ENCODE peak calls at places on chromosomes 11 and 22, in eight cellular contexts. A is caudate nucleus; K is fibroblast of lung; J is MM.1S; G is right atrium auricular region; R is CD8-positive, alpha-beta T cell; H is uterus; P is transverse colon. T is an unnamed sample.
A peak's percentile ranks its signal among the peaks of the same experiment; 100 is the strongest.

GRCh38 chr11:77064648-77065217 is 2.0 kb upstream of the CAPN5 start:
- DNase-seq in A (no peak), K (no peak), J (no peak), G (no peak), R (no peak), H (no peak), P (no peak), T (no peak)

GRCh38 chr22:35212020-35212419 is 45.3 kb upstream of the HMGXB4 start:
- DNase-seq in A (no peak), K (no peak), J (no peak), G (no peak), R (no peak), H (no peak), P (no peak), T (no peak)

GRCh38 chr11:33643167-33643817 is 57.3 kb downstream of the C11orf91 start:
- DNase-seq in A (no peak), K (no peak), J (no peak), G (peak; percentile 23), R (no peak), H (no peak), P (no peak), T (no peak)

GRCh38 chr11:47269002-47269828 is 718 bp upstream of the MADD start:
- DNase-seq in A (peak; percentile 83), K (peak; percentile 86), J (peak; percentile 83), G (peak; percentile 86), R (peak; percentile 87), H (peak; percentile 90), P (peak; percentile 91), T (peak; percentile 87)

GRCh38 chr22:35195821-35196220 is 61.5 kb upstream of the HMGXB4 start:
- DNase-seq in A (no peak), K (no peak), J (no peak), G (no peak), R (no peak), H (no peak), P (no peak), T (no peak)

GRCh38 chr11:2741377-2742131 is 41.8 kb upstream of the KCNQ1OT1 start:
- DNase-seq in A (no peak), K (peak; percentile 92), J (no peak), G (no peak), R (no peak), H (peak; percentile 56), P (no peak), T (no peak)

GRCh38 chr22:41300661-41301060 is 664 bp upstream of the ZC3H7B start:
- DNase-seq in A (no peak), K (no peak), J (no peak), G (no peak), R (no peak), H (no peak), P (no peak), T (no peak)

GRCh38 chr22:47381240-47381639 is 618.8 kb downstream of the TBC1D22A start:
- DNase-seq in A (no peak), K (no peak), J (no peak), G (no peak), R (no peak), H (no peak), P (no peak), T (no peak)

GRCh38 chr11:64438986-64439771 is 80.2 kb downstream of the RPS6KA4 start:
- DNase-seq in A (no peak), K (no peak), J (no peak), G (no peak), R (no peak), H (no peak), P (no peak), T (no peak)

GRCh38 chr11:129391350-129391749 is 15.7 kb downstream of the BARX2 start:
- DNase-seq in A (no peak), K (no peak), J (no peak), G (no peak), R (no peak), H (no peak), P (no peak), T (no peak)

GRCh38 chr11:121714356-121714755 is 261.6 kb upstream of the SORL1-AS1 start:
- DNase-seq in A (no peak), K (no peak), J (no peak), G (no peak), R (no peak), H (no peak), P (no peak), T (no peak)

GRCh38 chr11:10623797-10624761 is 55.6 kb upstream of the LYVE1 start:
- DNase-seq in A (no peak), K (peak; percentile 32), J (peak; percentile 44), G (no peak), R (no peak), H (no peak), P (peak; percentile 40), T (no peak)

GRCh38 chr22:46293591-46294260 is 2.9 kb upstream of the GTSE1 start:
- DNase-seq in A (no peak), K (peak; percentile 56), J (peak; percentile 85), G (no peak), R (no peak), H (no peak), P (peak; percentile 45), T (no peak)

GRCh38 chr22:20206709-20207215 is 55.9 kb upstream of the CCDC188 start:
- DNase-seq in A (no peak), K (peak; percentile 31), J (no peak), G (no peak), R (peak; percentile 28), H (no peak), P (peak; percentile 31), T (no peak)

GRCh38 chr11:128876133-128876650 is 9.1 kb upstream of the KCNJ1 start:
- DNase-seq in A (no peak), K (no peak), J (no peak), G (no peak), R (no peak), H (no peak), P (no peak), T (no peak)

GRCh38 chr11:17743026-17743807 is 8.6 kb downstream of the KCNC1 start:
- DNase-seq in A (no peak), K (no peak), J (no peak), G (no peak), R (no peak), H (no peak), P (no peak), T (no peak)

GRCh38 chr11:111855506-111855905 is 15.9 kb downstream of the ALG9 start:
- DNase-seq in A (no peak), K (no peak), J (no peak), G (no peak), R (no peak), H (no peak), P (no peak), T (no peak)

DNA sequence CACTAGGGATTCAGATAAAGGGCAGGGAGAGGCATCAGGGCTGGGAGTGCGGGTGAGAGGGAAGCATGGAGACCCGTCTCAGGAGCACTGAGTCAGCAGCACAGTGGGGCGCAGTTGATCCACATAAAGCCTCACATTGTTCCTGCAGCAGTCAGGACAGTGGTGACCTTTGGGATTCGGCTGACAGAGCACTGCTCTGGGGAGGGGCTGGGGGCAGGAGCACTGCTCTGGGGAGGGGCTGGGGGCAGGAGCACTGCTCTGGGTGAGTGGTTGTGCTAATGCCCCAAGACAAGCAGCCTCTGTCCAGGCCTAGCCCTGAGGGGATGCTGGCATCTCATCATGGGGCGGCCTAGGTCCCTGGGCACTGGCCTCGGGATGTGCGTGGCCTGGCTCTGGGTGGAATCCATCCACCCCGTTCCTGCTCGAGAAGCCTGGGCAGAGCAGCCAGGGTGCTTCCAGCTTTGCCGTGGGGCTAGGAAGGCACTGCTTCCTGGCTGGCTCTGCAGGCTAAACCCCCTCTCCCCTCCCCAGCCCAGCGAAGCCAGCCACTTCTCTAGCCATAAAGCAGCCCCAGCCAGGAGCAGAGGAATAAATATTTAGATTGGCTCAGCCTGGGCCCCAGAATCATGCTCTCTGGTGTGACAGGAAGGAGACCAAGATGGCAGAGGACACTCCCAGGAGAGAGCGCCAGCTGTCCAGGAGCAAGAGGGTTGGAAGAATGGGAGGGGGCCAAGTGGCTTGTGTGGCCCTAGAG is 7.3 kb downstream of the OAF start:
- DNase-seq in A (no peak), K (no peak), J (no peak), G (no peak), R (no peak), H (no peak), P (no peak), T (peak; percentile 66)
- H3K27ac ChIP-seq in A (peak overlapping the region; percentile 95), K (peak overlapping the region; percentile 10), J (no peak overlapping the region), G (peak overlapping the region; percentile 31), R (no peak overlapping the region), H (peak overlapping the region; percentile 70), P (peak overlapping the region; percentile 72), T (peak overlapping the region; percentile 91)

DNA sequence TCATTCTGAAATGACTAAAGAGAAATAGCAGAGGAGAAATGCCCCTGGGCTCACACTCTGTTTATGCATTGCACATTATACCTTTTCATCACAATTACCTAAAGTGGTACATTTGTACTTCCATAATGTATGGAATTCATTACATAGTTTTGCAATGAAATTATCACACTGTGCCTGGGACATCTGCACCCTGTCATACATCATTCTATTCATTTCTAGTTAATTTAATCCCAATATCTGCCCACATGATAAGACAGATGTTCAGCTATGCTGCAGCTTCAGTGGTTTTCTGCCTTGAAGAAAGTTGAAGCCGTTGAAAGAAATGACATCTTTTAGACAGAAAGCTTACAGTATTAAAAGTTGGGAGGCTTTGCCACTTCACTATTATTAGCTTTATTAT is 580.0 kb downstream of the SOX6 start:
- DNase-seq in A (no peak), K (no peak), J (no peak), G (no peak), R (no peak), H (no peak), P (no peak), T (no peak)
- H3K27ac ChIP-seq in A (no peak overlapping the region), K (no peak overlapping the region), J (no peak overlapping the region), G (no peak overlapping the region), R (no peak overlapping the region), H (no peak overlapping the region), P (no peak overlapping the region), T (no peak overlapping the region)

GRCh38 chr11:67371549-67372231 is 1.7 kb downstream of the CLCF1 start:
- DNase-seq in A (no peak), K (peak; percentile 43), J (peak; percentile 12), G (peak; percentile 72), R (no peak), H (peak; percentile 53), P (no peak), T (no peak)
- H3K27ac ChIP-seq in A (no peak overlapping the region), K (peak overlapping the region; percentile 23), J (no peak overlapping the region), G (peak overlapping the region; percentile 89), R (no peak overlapping the region), H (peak overlapping the region; percentile 99), P (peak overlapping the region; percentile 90), T (no peak overlapping the region)

GRCh38 chr11:45347343-45347742 is 61.2 kb upstream of the SYT13 start:
- DNase-seq in A (no peak), K (no peak), J (no peak), G (no peak), R (no peak), H (no peak), P (no peak), T (no peak)
- H3K27ac ChIP-seq in A (no peak overlapping the region), K (no peak overlapping the region), J (no peak overlapping the region), G (no peak overlapping the region), R (no peak overlapping the region), H (no peak overlapping the region), P (no peak overlapping the region), T (no peak overlapping the region)

T was measured in dorsolateral prefrontal cortex.